ENCODE peak calls at places on chromosome 5, in six cellular contexts. J is A549, U is sigmoid colon, T is IMR-90, N is H1, B is WERI-Rb-1. H is an unnamed sample.

GRCh38 chr5:116313366-116313765 is 228.5 kb downstream of the COMMD10 start:
- DNase-seq in J (no peak), T (no peak), U (no peak), B (no peak), N (no peak), H (no peak)

GRCh38 chr5:180803181-180804128 is 849 bp upstream of the MGAT1 start:
- DNase-seq in N (no peak), B (no peak), T (no peak), J (no peak), U (peak; percentile 82), H (peak; percentile 87)

GRCh38 chr5:117414926-117415325 is 840.3 kb upstream of the SEMA6A start:
- DNase-seq in U (no peak), B (no peak), J (no peak), N (no peak), T (no peak), H (no peak)

GRCh38 chr5:135242496-135243193 is 156.4 kb downstream of the MACROH2A1 start:
- DNase-seq in J (no peak), B (peak; percentile 2), U (peak; percentile 92), N (no peak), T (peak; percentile 34), H (no peak)

GRCh38 chr5:101390317-101390908 is 487.3 kb upstream of the ST8SIA4 start:
- DNase-seq in N (no peak), J (peak; percentile 80), B (peak; percentile 14), U (no peak), T (peak; percentile 45), H (no peak)

GRCh38 chr5:14925326-14925725 is 53.7 kb upstream of the ANKH start:
- DNase-seq in J (no peak), T (peak; percentile 60), U (no peak), B (no peak), N (no peak), H (no peak)

GRCh38 chr5:172107606-172108005 is 80.4 kb downstream of the STK10 start:
- DNase-seq in N (no peak), J (peak; percentile 56), B (no peak), U (no peak), T (peak; percentile 84), H (no peak)

GRCh38 chr5:161406880-161407279 is 139.6 kb downstream of the GABRB2 start:
- DNase-seq in B (no peak), J (no peak), U (no peak), N (no peak), T (no peak), H (no peak)

GRCh38 chr5:133015466-133015865 is 10.9 kb downstream of the ZCCHC10 start:
- DNase-seq in T (no peak), N (no peak), J (no peak), U (no peak), B (no peak), H (no peak)

GRCh38 chr5:169811680-169812079 is 168.6 kb downstream of the INSYN2B start:
- DNase-seq in J (no peak), N (no peak), B (no peak), U (no peak), T (no peak), H (no peak)

GRCh38 chr5:110785356-110785755 is 46.5 kb downstream of the SLC25A46 start:
- DNase-seq in U (no peak), J (no peak), B (no peak), T (peak; percentile 60), N (no peak), H (no peak)

GRCh38 chr5:337565-338130 is 16.1 kb downstream of the AHRR start:
- DNase-seq in T (peak; percentile 45), J (peak; percentile 70), B (peak; percentile 48), U (no peak), N (no peak), H (no peak)

GRCh38 chr5:94389515-94389899 is 228.9 kb downstream of the KIAA0825 start:
- DNase-seq in N (no peak), U (no peak), J (no peak), B (no peak), T (no peak), H (no peak)

GRCh38 chr5:59722875-59723274 is 170.7 kb downstream of the PDE4D start:
- DNase-seq in N (no peak), J (no peak), T (peak; percentile 24), U (no peak), B (no peak), H (no peak)

GRCh38 chr5:128539038-128539429 is 989 bp upstream of the FBN2 start:
- DNase-seq in T (no peak), N (no peak), B (no peak), U (no peak), J (peak; percentile 41), H (no peak)

GRCh38 chr5:90356612-90357011 is 52.9 kb downstream of the CETN3 start:
- DNase-seq in J (no peak), N (no peak), U (no peak), T (no peak), B (no peak), H (no peak)

GRCh38 chr5:148979104-148979723 is 83.6 kb downstream of the SH3TC2 start:
- DNase-seq in U (no peak), N (no peak), J (no peak), T (no peak), B (no peak), H (no peak)

GRCh38 chr5:135864503-135865443 is 30.3 kb downstream of the SLC25A48 start:
- DNase-seq in N (no peak), U (no peak), B (no peak), J (no peak), T (no peak), H (no peak)

GRCh38 chr5:11719888-11720481 is 184.3 kb downstream of the CTNND2 start:
- DNase-seq in U (no peak), N (peak; percentile 73), T (no peak), J (peak; percentile 51), B (peak; percentile 86), H (peak; percentile 12)

GRCh38 chr5:143495124-143495523 is 91.6 kb upstream of the NR3C1 start:
- DNase-seq in N (no peak), U (no peak), T (peak; percentile 37), B (no peak), J (peak; percentile 68), H (no peak)

GRCh38 chr5:124061663-124062062 is 549.7 kb downstream of the CSNK1G3 start:
- DNase-seq in J (no peak), U (peak; percentile 67), N (no peak), T (peak; percentile 28), B (no peak), H (no peak)

GRCh38 chr5:354581-355378 is 33.3 kb downstream of the AHRR start:
- DNase-seq in N (no peak), U (no peak), T (no peak), J (no peak), B (no peak), H (no peak)

GRCh38 chr5:153711755-153712154 is 221.3 kb downstream of the GRIA1 start:
- DNase-seq in J (no peak), B (no peak), T (peak; percentile 6), U (no peak), N (no peak), H (no peak)
- TF ChIP-seq CTCF in J (no peak), B (no peak), T (peak; percentile 48), U (no peak), N (no peak), H (no peak)

GRCh38 chr5:57302643-57303042 is 128.8 kb downstream of the GPBP1 start:
- DNase-seq in N (no peak), B (no peak), J (no peak), U (no peak), T (peak; percentile 67), H (no peak)

GRCh38 chr5:57303985-57304384 is 130.1 kb downstream of the GPBP1 start:
- DNase-seq in B (no peak), J (peak; percentile 7), T (no peak), N (no peak), U (no peak), H (no peak)

GRCh38 chr5:57307516-57307915 is 133.7 kb downstream of the GPBP1 start:
- DNase-seq in T (no peak), J (no peak), N (no peak), U (no peak), B (no peak), H (no peak)

GRCh38 chr5:57304931-57305330 is 131.1 kb downstream of the GPBP1 start:
- DNase-seq in N (no peak), B (no peak), T (no peak), J (no peak), U (no peak), H (no peak)

GRCh38 chr5:57306359-57306758 is 132.5 kb downstream of the GPBP1 start:
- DNase-seq in B (no peak), U (no peak), T (no peak), N (no peak), J (no peak), H (no peak)
- H3K4me3 ChIP-seq in B (no peak overlapping the region), U (no peak overlapping the region), T (no peak overlapping the region), N (no peak overlapping the region), J (no peak overlapping the region), H (no peak overlapping the region)

GRCh38 chr5:64206653-64207052 is 41.0 kb downstream of the RNF180 start:
- DNase-seq in B (no peak), N (no peak), U (no peak), T (no peak), J (no peak), H (no peak)
- TF ChIP-seq CTCF in B (peak; percentile 19), N (no peak), U (no peak), T (no peak), J (no peak), H (no peak)

GRCh38 chr5:103013933-103014552 is 105.9 kb downstream of the GIN1 start:
- DNase-seq in U (no peak), N (no peak), B (no peak), J (no peak), T (peak; percentile 25), H (no peak)

GRCh38 chr5:103019804-103020203 is 100.1 kb downstream of the GIN1 start:
- DNase-seq in J (no peak), U (no peak), T (no peak), N (no peak), B (no peak), H (no peak)

GRCh38 chr5:103010120-103010666 is 109.7 kb downstream of the GIN1 start:
- DNase-seq in B (no peak), U (no peak), N (no peak), T (peak; percentile 42), J (no peak), H (no peak)

GRCh38 chr5:103016167-103016566 is 103.8 kb downstream of the GIN1 start:
- DNase-seq in T (no peak), J (no peak), B (no peak), U (no peak), N (no peak), H (no peak)

DNA sequence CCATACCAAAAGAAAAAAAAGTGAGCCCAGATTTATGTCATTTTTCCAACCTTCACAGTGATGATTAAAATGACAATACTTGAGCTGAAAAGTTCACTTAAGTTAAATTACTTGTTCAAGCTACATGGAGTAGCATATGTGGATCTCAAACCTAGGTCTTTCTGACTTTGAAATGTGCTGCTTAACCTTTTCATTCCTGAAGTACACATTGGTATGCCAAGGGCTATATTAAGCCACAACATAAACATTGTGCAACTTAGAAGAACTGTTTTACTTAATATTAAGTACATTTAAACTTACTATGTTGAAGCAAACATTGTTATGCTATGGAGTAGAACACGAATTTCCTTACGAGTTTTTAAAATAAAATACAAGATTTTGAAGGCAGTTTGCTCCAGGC is 105.0 kb downstream of the GIN1 start:
- DNase-seq in T (peak; percentile 78), B (no peak), U (no peak), N (no peak), J (no peak), H (no peak)
- H3K4me3 ChIP-seq in T (no peak overlapping the region), B (no peak overlapping the region), U (no peak overlapping the region), N (no peak overlapping the region), J (no peak overlapping the region), H (no peak overlapping the region)

H was measured in GM12864.